ENCODE peak calls at places on chromosomes 6 and 20, in nine cellular contexts. Z, I, T, H, Y, J, N, W and U are unnamed samples. For H3K36me3, the result is how much of the 10 kb centered on the place peaks cover.

GRCh38 chr6:74554041-74554440 is 651.8 kb downstream of the COL12A1 start:
- DNase-seq in Z (no peak), I (no peak), T (no peak), H (no peak), Y (no peak), J (no peak), N (no peak), W (no peak), U (no peak)

GRCh38 chr6:16524380-16524707 is 236.9 kb downstream of the ATXN1 start:
- DNase-seq in Z (no peak), I (no peak), T (no peak), H (no peak), Y (no peak), J (no peak), N (peak), W (no peak), U (no peak)

GRCh38 chr6:156662025-156662445 is 115.1 kb upstream of the ARID1B start:
- DNase-seq in Z (peak), I (no peak), T (no peak), H (peak), Y (peak), J (no peak), N (peak), W (no peak), U (peak)

GRCh38 chr6:87682310-87682709 is 19.7 kb downstream of the AKIRIN2 start:
- DNase-seq in Z (no peak), I (no peak), T (no peak), H (no peak), Y (no peak), J (no peak), N (no peak), W (no peak), U (no peak)

GRCh38 chr20:2206957-2207769 is 88.6 kb upstream of the TGM3 start:
- DNase-seq in Z (peak), I (peak), T (peak), H (no peak), Y (peak), J (peak), N (peak), W (peak), U (peak)

GRCh38 chr6:112780498-112781096 is 433.5 kb downstream of the RFPL4B start:
- DNase-seq in Z (peak), I (no peak), T (peak), H (peak), Y (peak), J (no peak), N (peak), W (no peak), U (no peak)

GRCh38 chr6:106510090-106510970 is 119.0 kb downstream of the RTN4IP1 start:
- DNase-seq in Z (peak), I (peak), T (peak), H (peak), Y (peak), J (peak), N (peak), W (peak), U (peak)

GRCh38 chr6:63440057-63440456 is 120.3 kb upstream of the LGSN start:
- DNase-seq in Z (no peak), I (no peak), T (no peak), H (no peak), Y (peak), J (no peak), N (no peak), W (no peak), U (no peak)

GRCh38 chr20:62066339-62066982 is 780 bp upstream of the TAF4 start:
- DNase-seq in Z (peak), I (peak), T (peak), H (peak), Y (peak), J (no peak), N (peak), W (peak), U (peak)

GRCh38 chr6:93721386-93722048 is 302.2 kb upstream of the EPHA7 start:
- DNase-seq in Z (no peak), I (no peak), T (no peak), H (peak), Y (peak), J (no peak), N (peak), W (no peak), U (no peak)

GRCh38 chr6:3287308-3287707 is 28.6 kb downstream of the PSMG4 start:
- DNase-seq in Z (peak), I (no peak), T (peak), H (no peak), Y (no peak), J (no peak), N (no peak), W (peak), U (no peak)

GRCh38 chr6:52526634-52527033 is 50.2 kb downstream of the TRAM2 start:
- DNase-seq in Z (no peak), I (no peak), T (no peak), H (no peak), Y (no peak), J (no peak), N (no peak), W (no peak), U (no peak)

GRCh38 chr6:79737172-79737571 is 106.0 kb downstream of the SH3BGRL2 start:
- DNase-seq in Z (no peak), I (no peak), T (no peak), H (no peak), Y (no peak), J (no peak), N (no peak), W (no peak), U (no peak)

GRCh38 chr6:27866370-27867050 is 45.7 kb downstream of the OR2B2 start:
- DNase-seq in Z (no peak), I (peak), T (no peak), H (peak), Y (peak), J (peak), N (peak), W (no peak), U (no peak)

GRCh38 chr6:33116881-33117711 is 41.3 kb downstream of the HLA-DPB1 start:
- DNase-seq in Z (peak), I (no peak), T (no peak), H (no peak), Y (peak), J (no peak), N (peak), W (peak), U (no peak)

GRCh38 chr6:65927141-65927540 is 220.1 kb upstream of the EYS start:
- DNase-seq in Z (no peak), I (no peak), T (no peak), H (no peak), Y (no peak), J (no peak), N (no peak), W (no peak), U (no peak)

GRCh38 chr6:134626131-134626530 is 308.2 kb upstream of the SGK1 start:
- DNase-seq in Z (no peak), I (no peak), T (no peak), H (no peak), Y (no peak), J (no peak), N (no peak), W (no peak), U (no peak)

DNA sequence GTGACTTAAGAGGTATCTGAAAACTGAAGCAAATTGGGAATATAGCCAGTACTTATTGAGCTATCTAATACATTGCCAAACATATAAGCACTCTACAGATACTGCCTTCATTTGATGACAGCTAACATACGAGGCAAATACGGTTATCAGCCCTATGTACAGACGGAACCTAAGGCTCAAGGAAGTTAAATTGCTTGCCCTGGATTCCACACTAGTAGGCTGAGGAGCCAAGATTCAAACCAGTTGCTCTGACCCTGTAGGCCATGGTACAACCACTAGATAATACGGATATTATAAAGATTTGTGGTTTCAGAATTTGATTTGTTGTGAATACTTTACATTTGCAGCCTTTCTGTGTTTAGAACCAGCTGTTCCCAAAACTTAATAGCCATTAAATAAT is 36.6 kb downstream of the MOXD1 start:
- DNase-seq in Z (no peak), I (no peak), T (no peak), H (no peak), Y (no peak), J (no peak), N (no peak), W (no peak), U (no peak)
- H3K4me3 ChIP-seq in Z (no peak), I (no peak), T (no peak), H (no peak), Y (no peak), J (no peak), N (no peak), W (no peak), U (no peak)

DNA sequence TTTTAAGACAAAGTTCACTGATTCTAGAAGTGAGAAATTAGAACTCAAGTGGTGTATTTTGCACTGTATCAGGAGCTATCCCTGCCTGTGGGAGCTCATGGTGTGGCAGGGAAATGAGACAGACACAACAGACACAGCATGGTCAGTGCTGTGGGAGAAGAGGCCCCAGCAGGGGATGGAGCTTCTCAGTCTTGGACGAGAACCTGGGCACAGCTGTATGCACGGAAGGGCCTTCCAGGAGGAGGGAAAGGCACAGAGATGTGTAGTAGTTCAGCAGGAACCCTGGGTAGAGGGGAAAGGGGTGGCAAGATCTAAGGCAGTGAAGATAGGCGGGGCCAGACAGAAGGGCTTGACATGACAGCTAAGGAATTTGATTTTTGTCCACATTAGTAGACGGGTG is 48.8 kb upstream of the KIF25 start:
- DNase-seq in Z (no peak), I (no peak), T (no peak), H (no peak), Y (no peak), J (no peak), N (no peak), W (no peak), U (no peak)
- H3K36me3 ChIP-seq in Z (under half), I (under half), T (under half), H (under half), Y (under half), J (under half), N (half or more), W (half or more), U (half or more)

GRCh38 chr6:152472325-152472724 is 164.8 kb downstream of the SYNE1 start:
- DNase-seq in Z (no peak), I (no peak), T (no peak), H (no peak), Y (no peak), J (no peak), N (peak), W (no peak), U (no peak)
- H3K4me3 ChIP-seq in Z (no peak), I (no peak), T (no peak), H (no peak), Y (no peak), J (no peak), N (peak), W (no peak), U (no peak)

GRCh38 chr6:148530976-148531375 is 188.3 kb downstream of the SASH1 start:
- DNase-seq in Z (no peak), I (no peak), T (no peak), H (no peak), Y (no peak), J (no peak), N (peak), W (no peak), U (no peak)
- H3K36me3 ChIP-seq in Z (under half), I (under half), T (under half), H (under half), Y (under half), J (under half), N (half or more), W (half or more), U (half or more)

GRCh38 chr20:24993337-24994185 is 1.0 kb upstream of the APMAP start:
- DNase-seq in Z (no peak), I (no peak), T (no peak), H (peak), Y (no peak), J (peak), N (peak), W (no peak), U (no peak)
- H3K4me3 ChIP-seq in Z (no peak), I (peak), T (peak), H (peak), Y (no peak), J (peak), N (peak), W (peak), U (peak)

GRCh38 chr6:7230956-7231713 is 81.9 kb downstream of the SSR1 start:
- DNase-seq in Z (no peak), I (no peak), T (no peak), H (no peak), Y (no peak), J (no peak), N (no peak), W (no peak), U (no peak)
- H3K36me3 ChIP-seq in Z (under half), I (half or more), T (under half), H (under half), Y (under half), J (half or more), N (half or more), W (half or more), U (half or more)

GRCh38 chr20:48338717-48339116 is 489.1 kb downstream of the PREX1 start:
- DNase-seq in Z (no peak), I (no peak), T (no peak), H (no peak), Y (no peak), J (no peak), N (peak), W (no peak), U (no peak)
- H3K4me3 ChIP-seq in Z (no peak), I (no peak), T (no peak), H (no peak), Y (no peak), J (no peak), N (peak), W (no peak), U (no peak)

GRCh38 chr6:44309092-44309491 is 4.1 kb downstream of the AARS2 start:
- DNase-seq in Z (no peak), I (no peak), T (no peak), H (no peak), Y (no peak), J (no peak), N (no peak), W (no peak), U (no peak)
- H3K36me3 ChIP-seq in Z (under half), I (half or more), T (under half), H (half or more), Y (half or more), J (under half), N (half or more), W (half or more), U (half or more)

DNA sequence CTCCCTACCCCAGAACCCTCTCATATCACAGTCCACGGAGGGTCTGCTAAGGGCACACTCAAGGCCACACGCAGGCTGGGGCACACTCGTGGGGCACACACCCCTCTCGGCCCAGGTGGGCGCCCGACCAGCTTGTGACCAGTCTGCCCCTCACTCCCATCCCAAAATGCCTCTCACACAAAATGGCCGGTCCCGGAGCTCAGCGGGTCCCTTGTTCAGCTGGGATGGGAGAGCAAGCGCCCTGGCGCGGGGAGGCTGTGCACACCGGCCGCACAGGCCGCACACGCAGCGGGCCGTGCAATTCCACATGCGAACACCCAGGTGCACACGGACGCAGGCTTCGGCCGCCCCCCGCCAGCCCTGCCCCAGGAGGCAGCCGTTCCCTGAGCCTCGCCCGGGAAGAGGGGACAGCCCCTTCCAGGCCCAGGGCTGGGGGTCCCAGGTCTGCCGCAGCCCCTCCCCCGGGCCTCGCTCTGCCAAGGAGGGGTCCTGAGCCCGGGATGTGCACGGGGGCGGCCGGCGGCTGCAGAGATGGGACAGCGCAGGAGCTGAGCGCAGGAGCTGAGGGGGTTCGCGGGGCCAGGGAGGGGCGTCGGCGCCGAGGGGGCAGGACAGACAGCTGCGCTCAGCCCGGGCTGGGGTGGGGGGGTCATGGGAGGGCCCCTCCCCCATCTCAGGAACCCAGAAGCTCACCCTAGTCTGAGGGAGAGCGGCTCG is 1.3 kb downstream of the KCNQ2 start:
- DNase-seq in Z (no peak), I (no peak), T (no peak), H (no peak), Y (peak), J (no peak), N (no peak), W (no peak), U (no peak)
- H3K4me3 ChIP-seq in Z (no peak), I (no peak), T (no peak), H (no peak), Y (peak), J (no peak), N (no peak), W (peak), U (no peak)